ENCODE peak calls at places on chromosomes 5 and 9, in five cellular contexts. H is Peyer's patch, Y is endothelial cell of umbilical vein, K is left ventricle myocardium inferior, R is fibroblast of lung. S is an unnamed sample. For H3K36me3 and H3K4me1, the result is how much of the 10 kb centered on the place peaks cover.

GRCh38 chr9:86667307-86667706 is 280.0 kb downstream of the GAS1 start:
- DNase-seq in H (no peak), Y (no peak), K (no peak), R (peak), S (no peak)

GRCh38 chr9:90966475-90967150 is 165.0 kb downstream of the SYK start:
- DNase-seq in H (no peak), Y (no peak), K (no peak), R (peak), S (no peak)

GRCh38 chr5:91281409-91281808 is 101.7 kb downstream of the ARRDC3 start:
- DNase-seq in H (no peak), Y (peak), K (no peak), R (peak), S (no peak)

GRCh38 chr9:249025-249424 is 34.4 kb downstream of the DOCK8 start:
- DNase-seq in H (no peak), Y (no peak), K (no peak), R (no peak), S (peak)

GRCh38 chr5:157107508-157107907 is 1.3 kb downstream of the HAVCR2 start:
- DNase-seq in H (no peak), Y (no peak), K (no peak), R (no peak), S (no peak)

GRCh38 chr5:109418752-109419352 is 9.1 kb upstream of the PJA2 start:
- DNase-seq in H (no peak), Y (no peak), K (no peak), R (no peak), S (no peak)

GRCh38 chr5:73327908-73328455 is 120.6 kb downstream of the FOXD1 start:
- DNase-seq in H (no peak), Y (no peak), K (no peak), R (no peak), S (no peak)

GRCh38 chr5:176596689-176597416 is 13.1 kb downstream of the GPRIN1 start:
- DNase-seq in H (peak), Y (peak), K (peak), R (peak), S (peak)

GRCh38 chr9:3028535-3028934 is 184.6 kb upstream of the PUM3 start:
- DNase-seq in H (no peak), Y (no peak), K (no peak), R (no peak), S (no peak)

GRCh38 chr5:39422036-39422606 is 2.7 kb downstream of the DAB2 start:
- DNase-seq in H (no peak), Y (no peak), K (no peak), R (no peak), S (no peak)

GRCh38 chr5:29367176-29367833 is 1826.2 kb upstream of the CDH6 start:
- DNase-seq in H (no peak), Y (no peak), K (no peak), R (no peak), S (no peak)

GRCh38 chr5:31049461-31049860 is 144.0 kb upstream of the CDH6 start:
- DNase-seq in H (no peak), Y (no peak), K (no peak), R (no peak), S (no peak)

GRCh38 chr5:175517824-175518450 is 39.6 kb downstream of the SFXN1 start:
- DNase-seq in H (no peak), Y (no peak), K (no peak), R (peak), S (no peak)

GRCh38 chr5:56088967-56089829 is 94.4 kb upstream of the IL6ST start:
- DNase-seq in H (no peak), Y (no peak), K (no peak), R (no peak), S (no peak)

GRCh38 chr9:84669293-84670105 is at the start of gene NTRK2:
- DNase-seq in H (no peak), Y (peak), K (peak), R (peak), S (peak)

GRCh38 chr9:115263731-115264130 is 145.8 kb upstream of the TNC start:
- DNase-seq in H (no peak), Y (no peak), K (no peak), R (peak), S (no peak)

GRCh38 chr9:21557428-21557768 is 75.3 kb upstream of the IFNE start:
- DNase-seq in H (no peak), Y (peak), K (no peak), R (peak), S (no peak)

GRCh38 chr5:169979871-169980270 is 424 bp downstream of the INSYN2B start:
- DNase-seq in H (no peak), Y (no peak), K (no peak), R (peak), S (no peak)

GRCh38 chr5:168471785-168472184 is 14.5 kb upstream of the RARS1 start:
- DNase-seq in H (no peak), Y (no peak), K (no peak), R (peak), S (no peak)

GRCh38 chr5:40812125-40812524 is 14.0 kb upstream of the PRKAA1 start:
- DNase-seq in H (no peak), Y (no peak), K (no peak), R (no peak), S (no peak)

GRCh38 chr9:127360829-127361228 is 36.1 kb upstream of the SLC2A8 start:
- DNase-seq in H (no peak), Y (no peak), K (no peak), R (peak), S (no peak)

GRCh38 chr9:35517136-35517535 is 27.2 kb downstream of the RUSC2 start:
- DNase-seq in H (no peak), Y (no peak), K (no peak), R (peak), S (no peak)

GRCh38 chr9:136206602-136207333 is 1.8 kb upstream of the LHX3 start:
- DNase-seq in H (no peak), Y (no peak), K (no peak), R (no peak), S (no peak)

GRCh38 chr9:74496819-74497749 is at the start of gene RORB:
- DNase-seq in H (peak), Y (peak), K (peak), R (peak), S (no peak)

GRCh38 chr5:115551415-115551814 is 6.8 kb upstream of the FEM1C start:
- DNase-seq in H (no peak), Y (no peak), K (no peak), R (peak), S (no peak)

GRCh38 chr5:124536333-124536732 is 210.1 kb downstream of the ZNF608 start:
- DNase-seq in H (no peak), Y (peak), K (no peak), R (no peak), S (no peak)

GRCh38 chr9:34408173-34408572 is 31.5 kb upstream of the MYORG start:
- DNase-seq in H (no peak), Y (no peak), K (no peak), R (no peak), S (no peak)

GRCh38 chr5:60493372-60493771 is 206.6 kb downstream of the DEPDC1B start:
- DNase-seq in H (no peak), Y (no peak), K (no peak), R (no peak), S (no peak)

GRCh38 chr9:120863833-120864232 is 13.2 kb downstream of the PHF19 start:
- DNase-seq in H (no peak), Y (no peak), K (no peak), R (no peak), S (no peak)
- H3K36me3 ChIP-seq in H (half or more), Y (under half), K (under half), R (under half), S (under half)

GRCh38 chr5:147455321-147455720 is 54.5 kb downstream of the DPYSL3 start:
- DNase-seq in H (no peak), Y (no peak), K (no peak), R (peak), S (no peak)
- H3K27ac ChIP-seq in H (peak), Y (no peak), K (peak), R (peak), S (no peak)

DNA sequence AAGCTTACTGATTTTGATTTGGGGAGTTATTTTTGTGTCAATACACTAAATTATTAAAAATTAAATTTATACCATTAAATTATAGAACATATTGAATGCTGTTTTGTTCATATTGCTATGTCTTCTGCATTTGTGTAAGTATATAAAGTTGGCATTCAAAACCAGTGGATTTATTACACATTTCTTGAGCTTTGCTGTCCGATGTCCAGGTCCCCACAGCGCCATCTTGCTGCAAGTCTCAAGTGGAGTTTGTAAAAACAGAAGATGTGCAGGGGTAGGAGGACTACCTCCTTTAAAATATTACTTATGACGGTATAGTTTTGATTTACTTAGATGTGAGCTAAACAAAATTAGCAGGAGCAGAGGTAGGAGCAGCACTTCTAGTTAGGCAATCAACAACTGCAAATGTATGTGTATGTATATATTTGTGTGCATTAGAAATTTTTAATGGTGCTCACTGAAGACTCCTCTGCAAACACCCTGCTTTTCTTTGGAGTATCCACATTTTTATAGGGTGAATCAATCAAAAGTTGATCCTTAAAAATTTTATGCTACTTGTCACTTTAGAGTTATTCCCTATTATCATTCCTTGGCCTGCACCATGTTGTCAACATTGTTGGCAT is 37.4 kb downstream of the CPEB4 start:
- DNase-seq in H (no peak), Y (peak), K (peak), R (peak), S (peak)
- H3K4me1 ChIP-seq in H (under half), Y (under half), K (half or more), R (under half), S (under half)

GRCh38 chr5:647727-648126 is 35.6 kb downstream of the CEP72 start:
- DNase-seq in H (no peak), Y (no peak), K (no peak), R (no peak), S (no peak)
- H3K36me3 ChIP-seq in H (under half), Y (under half), K (under half), R (under half), S (under half)

GRCh38 chr5:98982880-98983279 is 54.1 kb upstream of the CHD1 start:
- DNase-seq in H (no peak), Y (no peak), K (no peak), R (no peak), S (no peak)
- H3K27ac ChIP-seq in H (no peak), Y (no peak), K (no peak), R (no peak), S (no peak)